ENCODE peak calls at places on chromosomes 4 and X, in four cellular contexts. W, X, R and F are unnamed samples.

GRCh38 chr4:7784131-7784870 is 155.4 kb downstream of the AFAP1 start:
- DNase-seq in W (no peak), R (no peak), X (no peak), F (no peak)

GRCh38 chr4:183499389-183499788 is 5.5 kb upstream of the ING2 start:
- DNase-seq in W (no peak), R (no peak), X (peak; percentile 72), F (no peak)

GRCh38 chrX:148784859-148785655 is 284.6 kb downstream of the AFF2 start:
- DNase-seq in R (no peak), X (no peak), W (no peak), F (no peak)

GRCh38 chr4:83212041-83212851 is 72.4 kb downstream of the COQ2 start:
- DNase-seq in X (no peak), W (no peak), R (peak; percentile 90), F (no peak)

GRCh38 chr4:12889054-12889453 is 595.1 kb downstream of the RAB28 start:
- DNase-seq in W (no peak), X (no peak), R (no peak), F (no peak)

GRCh38 chr4:128387600-128388351 is 100.2 kb upstream of the PGRMC2 start:
- DNase-seq in X (no peak), R (no peak), W (no peak), F (no peak)

GRCh38 chr4:85967872-85968271 is 392.0 kb downstream of the MAPK10 start:
- DNase-seq in X (no peak), W (no peak), R (no peak), F (no peak)

GRCh38 chr4:2281575-2282343 is 19.9 kb upstream of the MXD4 start:
- DNase-seq in R (peak; percentile 41), W (no peak), X (no peak), F (no peak)

GRCh38 chrX:2461711-2462016 is 39.1 kb downstream of the DHRSX start:
- DNase-seq in W (no peak), X (no peak), R (no peak), F (no peak)

GRCh38 chr4:114922582-114922912 is 190.9 kb downstream of the NDST4 start:
- DNase-seq in R (no peak), X (no peak), W (no peak), F (no peak)

GRCh38 chr4:106541253-106541652 is 172.7 kb upstream of the GIMD1 start:
- DNase-seq in X (no peak), W (no peak), R (no peak), F (no peak)

GRCh38 chrX:41116948-41117347 is 31.7 kb downstream of the USP9X start:
- DNase-seq in R (peak; percentile 71), X (no peak), W (no peak), F (no peak)

DNA sequence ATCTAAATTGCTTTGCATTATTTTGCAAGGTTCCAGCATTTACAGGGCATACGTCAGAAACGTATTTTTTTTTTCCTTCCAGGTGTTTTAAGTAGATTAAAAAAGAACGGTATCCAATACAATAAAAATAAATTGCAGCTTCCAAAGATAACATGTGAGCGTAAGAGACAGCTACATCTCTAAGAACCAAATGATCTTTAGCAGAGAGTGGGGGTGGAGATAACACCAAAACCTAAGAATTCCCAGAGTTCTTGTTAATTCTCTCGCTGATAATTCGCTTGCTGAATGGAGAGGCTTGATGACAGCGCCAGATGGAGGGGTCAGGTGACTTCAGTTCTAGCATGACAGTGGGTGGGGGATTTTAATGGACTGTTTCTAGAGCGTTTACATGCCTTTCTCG is 2.3 kb downstream of the CLCN4 start:
- DNase-seq in X (no peak), R (no peak), W (peak; percentile 50), F (no peak)
- TF ChIP-seq KDM1A in X (no peak), R (no peak), W (no peak), F (no peak)

GRCh38 chrX:119503484-119503861 is 35.2 kb downstream of the SLC25A5 start:
- DNase-seq in X (peak; percentile 22), R (no peak), W (no peak), F (no peak)
- TF ChIP-seq MAX in X (peak; percentile 27), R (no peak), W (no peak), F (no peak)

GRCh38 chr4:169385356-169385755 is 114.6 kb upstream of the SH3RF1 start:
- DNase-seq in W (no peak), R (no peak), X (no peak), F (no peak)
- TF ChIP-seq ZNF274 in W (no peak), R (no peak), X (no peak), F (no peak)

DNA sequence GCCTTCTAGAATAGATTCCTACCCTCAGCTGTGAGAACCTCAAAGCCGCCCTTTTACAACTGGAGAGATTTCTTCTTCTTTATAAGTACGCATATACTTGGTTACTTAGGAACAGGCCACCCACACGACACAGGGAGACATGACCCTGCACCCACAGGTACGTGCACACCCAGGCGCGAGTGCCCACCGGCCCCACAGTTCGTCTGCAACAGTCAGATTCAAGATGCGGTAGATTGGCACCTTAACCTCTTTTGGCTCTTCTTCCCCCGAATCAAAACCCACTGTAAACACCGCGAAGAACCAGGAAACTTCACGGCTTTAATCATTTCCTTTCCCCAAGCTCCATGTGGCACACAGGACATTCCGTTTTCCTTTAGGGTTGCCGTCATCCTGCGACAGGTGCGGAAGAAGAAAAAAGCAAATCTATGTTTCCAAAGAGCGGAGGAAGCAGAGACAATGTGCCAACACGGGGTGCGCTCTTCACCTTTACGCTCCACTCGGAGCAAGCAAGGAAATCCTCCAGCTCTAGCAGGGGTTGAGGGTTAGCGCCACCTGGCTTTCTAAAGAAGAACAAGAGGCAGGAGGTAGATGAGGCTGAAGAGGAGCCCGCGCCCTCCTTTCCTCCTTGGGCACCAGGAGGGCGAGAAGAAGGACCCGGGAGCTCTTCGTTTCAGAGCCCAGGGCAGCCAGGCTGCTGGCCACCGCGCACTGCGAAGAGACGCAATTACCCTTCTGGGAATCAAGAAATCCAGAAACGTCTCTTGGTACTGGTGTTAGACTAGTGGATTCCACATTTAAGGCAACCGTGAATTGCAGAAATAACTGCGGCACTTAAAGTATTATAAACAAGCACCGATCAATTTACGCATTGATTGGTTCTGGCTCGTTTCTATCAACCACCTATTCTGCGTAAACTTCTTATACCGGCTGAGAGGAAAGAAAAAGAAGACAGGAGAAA is 35.7 kb downstream of the HAND2 start:
- DNase-seq in R (peak; percentile 27), X (peak; percentile 66), W (peak; percentile 27), F (peak; percentile 64)
- TF ChIP-seq KDM1A in R (no peak), X (no peak), W (no peak), F (no peak)

GRCh38 chr4:72564184-72564583 is 4.8 kb downstream of the ADAMTS3 start:
- DNase-seq in X (no peak), W (no peak), R (no peak), F (no peak)
- TF ChIP-seq MAX in X (no peak), W (no peak), R (no peak), F (no peak)